ENCODE peak calls at places on chromosomes 7 and 10, in six cellular contexts. L is RWPE1, B is right atrium auricular region, D is ovary, T is HepG2, C is H9. N is an unnamed sample.

GRCh38 chr7:127885843-127886242 is 145.4 kb downstream of the LRRC4 start:
- DNase-seq in L (no peak), B (peak; percentile 70), D (no peak), T (no peak), C (no peak), N (no peak)

GRCh38 chr7:95749044-95749443 is 23.3 kb upstream of the DYNC1I1 start:
- DNase-seq in L (no peak), B (no peak), D (no peak), T (no peak), C (no peak), N (no peak)

GRCh38 chr7:101550641-101551531 is 78.2 kb downstream of the MYL10 start:
- DNase-seq in L (no peak), B (no peak), D (no peak), T (no peak), C (peak; percentile 29), N (peak; percentile 9)

GRCh38 chr10:23405540-23405939 is 33.3 kb upstream of the OTUD1 start:
- DNase-seq in L (no peak), B (no peak), D (no peak), T (peak; percentile 84), C (no peak), N (no peak)

GRCh38 chr7:45642044-45642443 is 67.9 kb downstream of the ADCY1 start:
- DNase-seq in L (no peak), B (no peak), D (no peak), T (no peak), C (no peak), N (peak; percentile 63)

GRCh38 chr10:34813626-34814227 is 1.4 kb downstream of the PARD3 start:
- DNase-seq in L (peak; percentile 56), B (no peak), D (peak; percentile 61), T (peak; percentile 42), C (no peak), N (no peak)

GRCh38 chr10:18238875-18239485 is 98.8 kb downstream of the CACNB2 start:
- DNase-seq in L (peak; percentile 49), B (no peak), D (no peak), T (peak; percentile 10), C (no peak), N (no peak)

GRCh38 chr7:19095461-19095860 is 22.0 kb downstream of the TWIST1 start:
- DNase-seq in L (no peak), B (no peak), D (no peak), T (no peak), C (no peak), N (no peak)

GRCh38 chr10:45380903-45381610 is 7.0 kb downstream of the ALOX5 start:
- DNase-seq in L (no peak), B (peak; percentile 69), D (no peak), T (no peak), C (no peak), N (no peak)

GRCh38 chr10:95509281-95509680 is 51.9 kb downstream of the SORBS1 start:
- DNase-seq in L (no peak), B (no peak), D (no peak), T (no peak), C (no peak), N (no peak)

GRCh38 chr10:50846753-50847152 is 38.7 kb downstream of the A1CF start:
- DNase-seq in L (peak; percentile 2), B (no peak), D (no peak), T (no peak), C (no peak), N (no peak)

GRCh38 chr10:28812384-28813372 is 135.4 kb downstream of the BAMBI start:
- DNase-seq in L (no peak), B (no peak), D (no peak), T (no peak), C (no peak), N (no peak)

GRCh38 chr7:17233643-17234397 is 64.6 kb upstream of the AHR start:
- DNase-seq in L (no peak), B (no peak), D (no peak), T (no peak), C (no peak), N (no peak)

GRCh38 chr10:68302871-68303270 is 29.0 kb upstream of the HNRNPH3 start:
- DNase-seq in L (no peak), B (no peak), D (no peak), T (no peak), C (no peak), N (no peak)

GRCh38 chr10:68303849-68304412 is 27.9 kb upstream of the HNRNPH3 start:
- DNase-seq in L (no peak), B (no peak), D (no peak), T (peak; percentile 75), C (no peak), N (no peak)

GRCh38 chr10:68301790-68302502 is 29.9 kb upstream of the HNRNPH3 start:
- DNase-seq in L (peak; percentile 62), B (no peak), D (no peak), T (peak; percentile 50), C (no peak), N (no peak)

GRCh38 chr10:68302503-68302823 is 29.4 kb upstream of the HNRNPH3 start:
- DNase-seq in L (no peak), B (no peak), D (no peak), T (no peak), C (no peak), N (no peak)

GRCh38 chr10:68305889-68306288 is 26.0 kb upstream of the HNRNPH3 start:
- DNase-seq in L (no peak), B (no peak), D (no peak), T (no peak), C (no peak), N (no peak)
- H3K27ac ChIP-seq in L (no peak overlapping the region), B (no peak overlapping the region), D (no peak overlapping the region), T (no peak overlapping the region), C (no peak overlapping the region), N (no peak overlapping the region)

GRCh38 chr10:89857399-89857798 is 156.0 kb downstream of the KIF20B start:
- DNase-seq in L (no peak), B (no peak), D (no peak), T (no peak), C (no peak), N (no peak)

GRCh38 chr10:89852872-89853271 is 151.5 kb downstream of the KIF20B start:
- DNase-seq in L (no peak), B (no peak), D (no peak), T (no peak), C (no peak), N (no peak)

GRCh38 chr10:89853796-89854195 is 152.4 kb downstream of the KIF20B start:
- DNase-seq in L (no peak), B (no peak), D (no peak), T (peak; percentile 5), C (peak; percentile 86), N (peak; percentile 44)
- TF ChIP-seq CTCF in L (no peak), B (no peak), D (no peak), T (peak; percentile 60), C (peak; percentile 86), N (peak; percentile 43)

DNA sequence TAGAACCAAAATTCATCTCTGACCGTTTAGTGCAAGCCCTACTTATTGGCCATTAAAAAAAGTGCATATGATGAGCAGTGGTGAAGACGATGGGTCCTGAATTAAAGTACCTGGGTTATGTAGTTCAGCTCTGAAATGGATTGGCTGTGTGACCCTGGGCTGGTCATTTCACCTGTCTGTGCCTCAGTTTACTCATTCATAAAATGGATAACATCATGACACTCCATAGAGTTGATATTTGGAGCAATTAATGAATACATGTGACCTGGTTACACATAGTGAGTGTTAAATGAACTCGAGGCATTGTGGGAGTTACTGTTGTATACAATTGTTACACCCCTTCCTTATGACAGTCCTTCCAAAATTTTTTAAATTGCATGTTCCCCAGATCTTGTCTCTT is 9.1 kb downstream of the MAP3K8 start:
- DNase-seq in L (no peak), B (no peak), D (no peak), T (no peak), C (no peak), N (no peak)
- H3K27ac ChIP-seq in L (no peak overlapping the region), B (peak overlapping the region; percentile 6), D (no peak overlapping the region), T (no peak overlapping the region), C (no peak overlapping the region), N (no peak overlapping the region)

GRCh38 chr7:4845740-4846142 is 16.1 kb downstream of the PAPOLB start:
- DNase-seq in L (no peak), B (peak; percentile 68), D (peak; percentile 69), T (no peak), C (peak; percentile 83), N (peak; percentile 91)
- TF ChIP-seq CTCF in L (no peak), B (peak; percentile 13), D (no peak), T (peak; percentile 34), C (peak; percentile 81), N (peak; percentile 78)

GRCh38 chr7:94052398-94053180 is 48.4 kb upstream of the BET1 start:
- DNase-seq in L (no peak), B (no peak), D (no peak), T (no peak), C (no peak), N (no peak)
- H3K27ac ChIP-seq in L (no peak overlapping the region), B (no peak overlapping the region), D (no peak overlapping the region), T (no peak overlapping the region), C (no peak overlapping the region), N (no peak overlapping the region)